ENCODE peak calls at places on chromosomes 5 and 9, in eight cellular contexts. L is IMR-90, I is NCI-H1436, F is Right ventricle myocardium superior, T is ELF-1, N is NCI-H2081, C is dermis microvascular lymphatic vessel endothelial cell, X is HepG2. E is an unnamed sample.

GRCh38 chr9:27600254-27600653 is 27.0 kb upstream of the C9orf72 start:
- DNase-seq in L (no peak), X (no peak), I (no peak), N (no peak), C (no peak), T (no peak), F (no peak), E (no peak)

GRCh38 chr5:141747152-141747640 is 65.2 kb upstream of the ARAP3 start:
- DNase-seq in X (no peak), L (peak; percentile 38), C (peak; percentile 56), I (peak; percentile 95), F (peak; percentile 90), T (peak; percentile 93), N (peak; percentile 91), E (peak; percentile 61)

GRCh38 chr9:5718296-5719032 is 89.6 kb downstream of the RIC1 start:
- DNase-seq in X (no peak), I (peak; percentile 26), N (peak; percentile 6), C (peak; percentile 19), T (no peak), L (peak; percentile 24), F (no peak), E (no peak)

GRCh38 chr9:131709741-131710499 is 30.0 kb downstream of the RAPGEF1 start:
- DNase-seq in C (peak; percentile 93), T (peak; percentile 77), L (peak; percentile 38), X (no peak), N (no peak), F (no peak), I (no peak), E (peak; percentile 17)

GRCh38 chr5:78483809-78484521 is 123.5 kb downstream of the SCAMP1 start:
- DNase-seq in I (no peak), L (peak; percentile 77), X (no peak), T (no peak), N (no peak), F (no peak), C (peak; percentile 53), E (peak; percentile 68)

GRCh38 chr9:2620876-2621677 is 510 bp upstream of the VLDLR start:
- DNase-seq in T (peak; percentile 85), N (peak; percentile 92), L (peak; percentile 87), I (peak; percentile 85), C (peak; percentile 84), F (peak; percentile 90), X (peak; percentile 36), E (peak; percentile 61)

GRCh38 chr9:36037580-36038169 is 962 bp downstream of the RECK start:
- DNase-seq in I (no peak), N (peak; percentile 40), X (no peak), C (peak; percentile 22), F (no peak), L (no peak), T (peak; percentile 19), E (no peak)

GRCh38 chr5:36198281-36198680 is 43.4 kb downstream of the NADK2 start:
- DNase-seq in F (no peak), I (no peak), X (no peak), T (no peak), N (no peak), C (no peak), L (peak; percentile 4), E (no peak)

GRCh38 chr9:94591876-94592275 is 1.7 kb downstream of the FBP2 start:
- DNase-seq in I (no peak), N (no peak), L (no peak), F (no peak), X (no peak), C (no peak), T (no peak), E (no peak)

GRCh38 chr5:167716376-167716775 is 575.1 kb upstream of the WWC1 start:
- DNase-seq in C (no peak), I (no peak), T (no peak), L (peak; percentile 77), N (no peak), F (no peak), X (no peak), E (no peak)

E was measured in MCF 10A.